ENCODE peak calls at places on chromosomes 11 and 22, in four cellular contexts. T, D, R and S are unnamed samples.

GRCh38 chr11:102115557-102115956 is 5.3 kb downstream of the YAP1 start:
- DNase-seq in T (peak), D (no peak), R (peak), S (no peak)

GRCh38 chr11:35146711-35147110 is 7.7 kb downstream of the CD44 start:
- DNase-seq in T (no peak), D (no peak), R (no peak), S (no peak)

GRCh38 chr11:120893431-120894206 is 130.3 kb upstream of the TBCEL start:
- DNase-seq in T (no peak), D (no peak), R (peak), S (no peak)

GRCh38 chr22:24390576-24390975 is 36.8 kb upstream of the ADORA2A start:
- DNase-seq in T (no peak), D (no peak), R (no peak), S (peak)

GRCh38 chr11:113907155-113907554 is 2.6 kb downstream of the HTR3B start:
- DNase-seq in T (no peak), D (no peak), R (no peak), S (no peak)

GRCh38 chr11:42591841-42592240 is 720.0 kb upstream of the API5 start:
- DNase-seq in T (no peak), D (no peak), R (no peak), S (no peak)

GRCh38 chr11:117882539-117882938 is 6.1 kb upstream of the FXYD6 start:
- DNase-seq in T (no peak), D (no peak), R (no peak), S (peak)

GRCh38 chr11:108994887-108995286 is 330.0 kb downstream of the DDX10 start:
- DNase-seq in T (no peak), D (no peak), R (no peak), S (no peak)

GRCh38 chr11:60763692-60764369 is 7.2 kb downstream of the MS4A15 start:
- DNase-seq in T (no peak), D (peak), R (no peak), S (no peak)

GRCh38 chr22:21051145-21051835 is 5.5 kb downstream of the LRRC74B start:
- DNase-seq in T (no peak), D (peak), R (no peak), S (no peak)

GRCh38 chr11:82907376-82907775 is 5.8 kb downstream of the DDIAS start:
- DNase-seq in T (no peak), D (no peak), R (no peak), S (no peak)

GRCh38 chr22:37627545-37627944 is 11.9 kb upstream of the SH3BP1 start:
- DNase-seq in T (no peak), D (peak), R (no peak), S (no peak)

GRCh38 chr11:78651923-78652602 is 77.4 kb upstream of the NARS2 start:
- DNase-seq in T (no peak), D (no peak), R (no peak), S (no peak)

GRCh38 chr11:57116654-57117053 is 65.1 kb upstream of the LRRC55 start:
- DNase-seq in T (peak), D (no peak), R (peak), S (no peak)

GRCh38 chr22:48676266-48677167 is 1151.2 kb downstream of the BRD1 start:
- DNase-seq in T (no peak), D (no peak), R (no peak), S (no peak)

GRCh38 chr11:36672815-36673450 is 74.9 kb upstream of the RAG2 start:
- DNase-seq in T (peak), D (no peak), R (peak), S (no peak)

GRCh38 chr11:128501576-128502549 is 85.5 kb downstream of the ETS1 start:
- DNase-seq in T (no peak), D (no peak), R (no peak), S (no peak)

GRCh38 chr22:37229805-37230672 is 14.0 kb downstream of the RAC2 start:
- DNase-seq in T (no peak), D (peak), R (no peak), S (no peak)

GRCh38 chr11:68116892-68117435 is 4.2 kb downstream of the CHKA start:
- DNase-seq in T (no peak), D (no peak), R (no peak), S (no peak)

GRCh38 chr11:68120212-68121066 is 749 bp downstream of the CHKA start:
- DNase-seq in T (peak), D (peak), R (peak), S (peak)

GRCh38 chr11:68116126-68116525 is 5.1 kb downstream of the CHKA start:
- DNase-seq in T (no peak), D (no peak), R (no peak), S (peak)

GRCh38 chr11:68118753-68119448 is 2.3 kb downstream of the CHKA start:
- DNase-seq in T (no peak), D (no peak), R (no peak), S (peak)

GRCh38 chr11:68117896-68118470 is 3.2 kb downstream of the CHKA start:
- DNase-seq in T (peak), D (no peak), R (peak), S (peak)
- TF ChIP-seq POLR2AphosphoS5 in T (no peak), D (no peak), R (no peak), S (no peak)

DNA sequence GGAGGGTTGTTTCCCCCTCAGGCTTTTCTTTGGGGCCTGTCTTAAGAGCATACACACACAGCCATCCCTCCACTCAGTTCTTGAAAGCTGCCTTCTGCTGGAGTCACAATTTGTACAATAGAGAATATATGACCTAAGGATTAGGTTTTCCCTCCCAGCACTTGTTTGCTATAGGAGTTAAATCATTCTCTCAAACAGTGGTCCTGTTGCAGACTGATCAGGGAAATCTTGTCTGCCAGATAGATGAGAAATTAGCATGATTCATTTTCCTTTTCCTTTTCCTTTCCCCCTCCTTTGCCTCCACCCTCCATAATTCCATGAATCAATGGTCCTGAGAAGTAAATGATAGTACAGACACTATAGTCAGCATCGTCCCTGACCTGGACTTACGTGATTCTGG is 3.3 kb downstream of the PRSS23 start:
- DNase-seq in T (no peak), D (no peak), R (no peak), S (no peak)
- TF ChIP-seq POLR2AphosphoS5 in T (no peak), D (no peak), R (no peak), S (no peak)

GRCh38 chr11:73760680-73761402 is at the start of gene RAB6A:
- DNase-seq in T (peak), D (peak), R (peak), S (peak)

GRCh38 chr11:73762732-73763131 is 1.9 kb upstream of the RAB6A start:
- DNase-seq in T (no peak), D (no peak), R (no peak), S (no peak)

GRCh38 chr11:73759520-73760065 is 1.3 kb downstream of the RAB6A start:
- DNase-seq in T (peak), D (no peak), R (no peak), S (no peak)

GRCh38 chr11:73760066-73760679 is 701 bp downstream of the RAB6A start:
- DNase-seq in T (peak), D (no peak), R (no peak), S (peak)

DNA sequence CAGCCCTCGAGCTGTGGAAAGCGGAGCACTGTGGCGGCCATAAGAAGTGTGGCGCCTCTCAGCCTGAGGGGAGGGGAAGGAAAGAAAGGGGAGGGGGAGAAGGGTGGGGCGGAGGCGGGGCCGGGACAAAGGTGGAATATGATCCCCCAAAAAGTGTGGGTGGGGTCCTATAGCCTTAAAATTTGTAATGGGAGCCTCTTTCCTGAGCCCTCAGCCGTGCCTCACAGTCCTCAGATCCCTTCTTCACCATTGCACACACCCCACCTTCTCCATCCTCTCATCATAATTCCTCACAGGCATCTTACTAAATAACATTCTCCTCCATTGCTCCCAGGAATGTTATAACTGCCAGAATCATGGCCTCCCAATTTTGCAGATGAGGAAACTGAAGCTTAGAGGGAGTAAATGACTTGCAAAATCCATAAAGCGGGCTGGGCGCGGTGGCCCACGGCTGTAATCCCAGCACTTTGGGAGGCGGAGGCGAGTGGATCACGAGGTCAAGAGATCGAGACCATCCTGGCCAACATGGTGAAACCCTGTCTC is 600 bp upstream of the RAB6A start:
- DNase-seq in T (no peak), D (peak), R (no peak), S (no peak)
- TF ChIP-seq POLR2AphosphoS5 in T (peak), D (peak), R (no peak), S (peak)

GRCh38 chr11:9015677-9016076 is 11.9 kb upstream of the NRIP3 start:
- DNase-seq in T (peak), D (peak), R (peak), S (peak)

GRCh38 chr11:9014826-9015225 is 11.0 kb upstream of the NRIP3 start:
- DNase-seq in T (no peak), D (no peak), R (no peak), S (no peak)

GRCh38 chr11:9016916-9017642 is 13.3 kb upstream of the NRIP3 start:
- DNase-seq in T (no peak), D (no peak), R (no peak), S (no peak)

GRCh38 chr11:9019861-9020260 is 16.1 kb upstream of the NRIP3 start:
- DNase-seq in T (no peak), D (no peak), R (no peak), S (no peak)

GRCh38 chr11:9017773-9018172 is 14.0 kb upstream of the NRIP3 start:
- DNase-seq in T (no peak), D (no peak), R (no peak), S (peak)
- TF ChIP-seq POLR2AphosphoS5 in T (no peak), D (peak), R (no peak), S (no peak)

GRCh38 chr22:30238661-30239420 is 7.7 kb downstream of the LIF start:
- DNase-seq in T (peak), D (no peak), R (no peak), S (peak)

GRCh38 chr22:30240541-30241417 is 5.8 kb downstream of the LIF start:
- DNase-seq in T (no peak), D (no peak), R (no peak), S (no peak)

GRCh38 chr22:30241576-30242371 is 4.8 kb downstream of the LIF start:
- DNase-seq in T (no peak), D (no peak), R (no peak), S (no peak)

GRCh38 chr22:30238136-30238535 is 8.4 kb downstream of the LIF start:
- DNase-seq in T (no peak), D (no peak), R (no peak), S (no peak)

DNA sequence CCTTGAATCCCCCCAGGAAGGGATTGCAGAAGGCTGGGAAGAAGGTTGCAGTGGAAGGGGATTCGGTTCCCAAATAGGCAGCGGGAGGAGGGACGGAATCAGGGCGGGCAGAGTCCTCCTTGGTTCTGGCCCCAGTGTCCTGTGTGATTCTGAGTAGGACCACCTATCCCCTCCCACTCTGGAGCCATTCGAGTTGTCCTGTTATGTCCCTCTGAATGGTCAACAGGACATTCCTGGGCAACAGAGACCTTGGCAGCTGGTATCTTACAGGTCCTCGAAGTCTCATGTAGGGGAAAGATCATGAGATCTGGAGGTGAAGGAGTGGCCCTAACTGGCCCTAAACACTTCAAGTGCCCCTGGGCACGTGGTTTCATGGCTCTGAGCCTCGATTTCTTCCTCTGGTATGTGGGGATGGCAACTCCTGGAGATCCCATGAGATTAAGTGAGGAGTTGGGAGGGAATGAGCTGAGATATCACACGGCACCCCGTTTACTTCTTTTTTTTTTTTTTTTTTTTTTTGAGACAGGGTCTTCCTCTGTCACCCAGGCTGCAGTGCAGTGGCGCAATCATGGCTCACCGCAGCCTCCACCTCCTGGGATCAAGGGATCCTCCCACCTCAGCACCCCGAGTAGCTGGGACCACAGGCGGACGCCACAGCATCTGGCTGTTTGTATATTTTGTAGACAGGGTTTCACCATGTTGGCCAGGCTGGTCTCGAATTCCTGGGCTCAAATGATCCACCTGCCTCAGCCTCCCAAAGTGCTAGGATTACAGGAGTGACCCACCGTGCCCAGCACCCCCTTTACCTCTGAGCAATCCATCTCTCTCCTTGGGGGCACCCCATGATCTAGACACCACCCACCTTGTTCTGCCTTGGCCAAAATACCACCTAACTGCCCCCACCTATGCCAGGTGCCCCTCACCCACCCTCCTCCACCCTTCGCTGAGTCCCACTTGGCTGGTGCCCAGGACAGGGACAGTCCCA is 6.8 kb downstream of the LIF start:
- DNase-seq in T (no peak), D (no peak), R (no peak), S (no peak)
- TF ChIP-seq POLR2AphosphoS5 in T (no peak), D (no peak), R (no peak), S (no peak)

GRCh38 chr11:14150878-14151277 is 188.4 kb downstream of the SPON1 start:
- DNase-seq in T (no peak), D (no peak), R (no peak), S (no peak)

GRCh38 chr11:14144905-14145304 is 182.4 kb downstream of the SPON1 start:
- DNase-seq in T (no peak), D (no peak), R (no peak), S (no peak)

GRCh38 chr11:14149683-14150082 is 187.2 kb downstream of the SPON1 start:
- DNase-seq in T (no peak), D (no peak), R (no peak), S (no peak)

GRCh38 chr11:14148653-14149273 is 186.2 kb downstream of the SPON1 start:
- DNase-seq in T (peak), D (no peak), R (peak), S (no peak)
- TF ChIP-seq POLR2AphosphoS5 in T (no peak), D (no peak), R (no peak), S (no peak)